ENCODE peak calls at places on chromosomes 1 and 21, in nine cellular contexts. One of them, this sample, is unnamed.

GRCh38 chr1:229171934-229172333 is 99.0 kb upstream of the RAB4A start:
- DNase-seq in fibroblast of lung: no peak
- DNase-seq in K562: no peak
- DNase-seq in lung: no peak
- DNase-seq in right cardiac atrium: no peak
- DNase-seq in PC-9: no peak
- DNase-seq in astrocyte: no peak
- DNase-seq in coronary artery: no peak
- DNase-seq in body of pancreas: peak
- DNase-seq in this sample: no peak

GRCh38 chr1:145720556-145720877 is 1.2 kb downstream of the CD160 start:
- DNase-seq in fibroblast of lung: peak
- DNase-seq in K562: no peak
- DNase-seq in lung: no peak
- DNase-seq in right cardiac atrium: no peak
- DNase-seq in PC-9: no peak
- DNase-seq in astrocyte: peak
- DNase-seq in coronary artery: no peak
- DNase-seq in body of pancreas: no peak
- DNase-seq in this sample: peak

GRCh38 chr1:246450485-246451251 is 56.4 kb downstream of the SMYD3 start:
- DNase-seq in fibroblast of lung: peak
- DNase-seq in K562: peak
- DNase-seq in lung: no peak
- DNase-seq in right cardiac atrium: no peak
- DNase-seq in PC-9: no peak
- DNase-seq in astrocyte: peak
- DNase-seq in coronary artery: no peak
- DNase-seq in body of pancreas: no peak
- DNase-seq in this sample: no peak

GRCh38 chr1:66352783-66353182 is 181.2 kb upstream of the SGIP1 start:
- DNase-seq in fibroblast of lung: no peak
- DNase-seq in K562: no peak
- DNase-seq in lung: no peak
- DNase-seq in right cardiac atrium: no peak
- DNase-seq in PC-9: no peak
- DNase-seq in astrocyte: no peak
- DNase-seq in coronary artery: no peak
- DNase-seq in body of pancreas: no peak
- DNase-seq in this sample: no peak

GRCh38 chr1:64955093-64956066 is 11.0 kb downstream of the JAK1 start:
- DNase-seq in fibroblast of lung: no peak
- DNase-seq in K562: no peak
- DNase-seq in lung: peak
- DNase-seq in right cardiac atrium: no peak
- DNase-seq in PC-9: no peak
- DNase-seq in astrocyte: no peak
- DNase-seq in coronary artery: no peak
- DNase-seq in body of pancreas: peak
- DNase-seq in this sample: no peak

GRCh38 chr1:227792216-227793078 is 23.0 kb upstream of the PRSS38 start:
- DNase-seq in fibroblast of lung: no peak
- DNase-seq in K562: no peak
- DNase-seq in lung: peak
- DNase-seq in right cardiac atrium: no peak
- DNase-seq in PC-9: no peak
- DNase-seq in astrocyte: no peak
- DNase-seq in coronary artery: peak
- DNase-seq in body of pancreas: no peak
- DNase-seq in this sample: no peak

GRCh38 chr1:36486436-36487335 is 4.0 kb upstream of the CSF3R start:
- DNase-seq in fibroblast of lung: peak
- DNase-seq in K562: peak
- DNase-seq in lung: peak
- DNase-seq in right cardiac atrium: peak
- DNase-seq in PC-9: peak
- DNase-seq in astrocyte: no peak
- DNase-seq in coronary artery: no peak
- DNase-seq in body of pancreas: peak
- DNase-seq in this sample: no peak

GRCh38 chr1:1881727-1882126 is 9.2 kb downstream of the GNB1 start:
- DNase-seq in fibroblast of lung: no peak
- DNase-seq in K562: no peak
- DNase-seq in lung: no peak
- DNase-seq in right cardiac atrium: no peak
- DNase-seq in PC-9: no peak
- DNase-seq in astrocyte: no peak
- DNase-seq in coronary artery: no peak
- DNase-seq in body of pancreas: no peak
- DNase-seq in this sample: no peak

GRCh38 chr21:41710823-41711160 is 56.1 kb downstream of the RIPK4 start:
- DNase-seq in fibroblast of lung: no peak
- DNase-seq in K562: no peak
- DNase-seq in lung: no peak
- DNase-seq in right cardiac atrium: no peak
- DNase-seq in PC-9: no peak
- DNase-seq in astrocyte: no peak
- DNase-seq in coronary artery: no peak
- DNase-seq in body of pancreas: no peak
- DNase-seq in this sample: no peak

GRCh38 chr21:41712201-41712600 is 54.7 kb downstream of the RIPK4 start:
- DNase-seq in fibroblast of lung: no peak
- DNase-seq in K562: no peak
- DNase-seq in lung: no peak
- DNase-seq in right cardiac atrium: no peak
- DNase-seq in PC-9: no peak
- DNase-seq in astrocyte: no peak
- DNase-seq in coronary artery: no peak
- DNase-seq in body of pancreas: no peak
- DNase-seq in this sample: no peak

GRCh38 chr21:41711416-41712023 is 55.3 kb downstream of the RIPK4 start:
- DNase-seq in fibroblast of lung: no peak
- DNase-seq in K562: no peak
- DNase-seq in lung: no peak
- DNase-seq in right cardiac atrium: no peak
- DNase-seq in PC-9: no peak
- DNase-seq in astrocyte: no peak
- DNase-seq in coronary artery: no peak
- DNase-seq in body of pancreas: no peak
- DNase-seq in this sample: no peak

GRCh38 chr21:41713495-41714281 is 53.2 kb downstream of the RIPK4 start:
- DNase-seq in fibroblast of lung: no peak
- DNase-seq in K562: no peak
- DNase-seq in lung: no peak
- DNase-seq in right cardiac atrium: no peak
- DNase-seq in PC-9: no peak
- DNase-seq in astrocyte: no peak
- DNase-seq in coronary artery: no peak
- DNase-seq in body of pancreas: peak
- DNase-seq in this sample: no peak

GRCh38 chr21:41712730-41713129 is 54.1 kb downstream of the RIPK4 start:
- DNase-seq in fibroblast of lung: no peak
- DNase-seq in K562: no peak
- DNase-seq in lung: no peak
- DNase-seq in right cardiac atrium: no peak
- DNase-seq in PC-9: no peak
- DNase-seq in astrocyte: no peak
- DNase-seq in coronary artery: no peak
- DNase-seq in body of pancreas: no peak
- DNase-seq in this sample: no peak
- H3K4me3 ChIP-seq in fibroblast of lung: no peak
- H3K4me3 ChIP-seq in K562: no peak
- H3K4me3 ChIP-seq in lung: no peak
- H3K4me3 ChIP-seq in right cardiac atrium: no peak
- H3K4me3 ChIP-seq in PC-9: no peak
- H3K4me3 ChIP-seq in astrocyte: no peak
- H3K4me3 ChIP-seq in coronary artery: no peak
- H3K4me3 ChIP-seq in body of pancreas: no peak
- H3K4me3 ChIP-seq in this sample: no peak

GRCh38 chr1:182391362-182392044 is at the start of gene GLUL:
- DNase-seq in fibroblast of lung: peak
- DNase-seq in K562: peak
- DNase-seq in lung: peak
- DNase-seq in right cardiac atrium: peak
- DNase-seq in PC-9: peak
- DNase-seq in astrocyte: peak
- DNase-seq in coronary artery: peak
- DNase-seq in body of pancreas: peak
- DNase-seq in this sample: peak

GRCh38 chr1:182392045-182393028 is 747 bp upstream of the GLUL start:
- DNase-seq in fibroblast of lung: peak
- DNase-seq in K562: no peak
- DNase-seq in lung: peak
- DNase-seq in right cardiac atrium: no peak
- DNase-seq in PC-9: no peak
- DNase-seq in astrocyte: peak
- DNase-seq in coronary artery: no peak
- DNase-seq in body of pancreas: peak
- DNase-seq in this sample: no peak

GRCh38 chr1:182397653-182398388 is 2.6 kb downstream of the TEDDM1 start:
- DNase-seq in fibroblast of lung: no peak
- DNase-seq in K562: no peak
- DNase-seq in lung: peak
- DNase-seq in right cardiac atrium: no peak
- DNase-seq in PC-9: peak
- DNase-seq in astrocyte: peak
- DNase-seq in coronary artery: no peak
- DNase-seq in body of pancreas: no peak
- DNase-seq in this sample: no peak

GRCh38 chr1:182394055-182394775 is 2.6 kb upstream of the GLUL start:
- DNase-seq in fibroblast of lung: no peak
- DNase-seq in K562: no peak
- DNase-seq in lung: no peak
- DNase-seq in right cardiac atrium: no peak
- DNase-seq in PC-9: no peak
- DNase-seq in astrocyte: no peak
- DNase-seq in coronary artery: no peak
- DNase-seq in body of pancreas: no peak
- DNase-seq in this sample: no peak

GRCh38 chr1:182395911-182396310 is 4.3 kb upstream of the GLUL start:
- DNase-seq in fibroblast of lung: no peak
- DNase-seq in K562: no peak
- DNase-seq in lung: no peak
- DNase-seq in right cardiac atrium: no peak
- DNase-seq in PC-9: no peak
- DNase-seq in astrocyte: no peak
- DNase-seq in coronary artery: no peak
- DNase-seq in body of pancreas: no peak
- DNase-seq in this sample: no peak
- H3K27ac ChIP-seq in fibroblast of lung: no peak
- H3K27ac ChIP-seq in K562: no peak
- H3K27ac ChIP-seq in lung: no peak
- H3K27ac ChIP-seq in right cardiac atrium: no peak
- H3K27ac ChIP-seq in PC-9: no peak
- H3K27ac ChIP-seq in astrocyte: no peak
- H3K27ac ChIP-seq in coronary artery: peak
- H3K27ac ChIP-seq in body of pancreas: no peak
- H3K27ac ChIP-seq in this sample: no peak

GRCh38 chr1:220878223-220879081 is 791 bp upstream of the HLX start:
- DNase-seq in fibroblast of lung: peak
- DNase-seq in K562: peak
- DNase-seq in lung: no peak
- DNase-seq in right cardiac atrium: peak
- DNase-seq in PC-9: no peak
- DNase-seq in astrocyte: no peak
- DNase-seq in coronary artery: no peak
- DNase-seq in body of pancreas: no peak
- DNase-seq in this sample: no peak
- H3K4me3 ChIP-seq in fibroblast of lung: peak
- H3K4me3 ChIP-seq in K562: peak
- H3K4me3 ChIP-seq in lung: peak
- H3K4me3 ChIP-seq in right cardiac atrium: peak
- H3K4me3 ChIP-seq in PC-9: peak
- H3K4me3 ChIP-seq in astrocyte: peak
- H3K4me3 ChIP-seq in coronary artery: peak
- H3K4me3 ChIP-seq in body of pancreas: peak
- H3K4me3 ChIP-seq in this sample: peak

DNA sequence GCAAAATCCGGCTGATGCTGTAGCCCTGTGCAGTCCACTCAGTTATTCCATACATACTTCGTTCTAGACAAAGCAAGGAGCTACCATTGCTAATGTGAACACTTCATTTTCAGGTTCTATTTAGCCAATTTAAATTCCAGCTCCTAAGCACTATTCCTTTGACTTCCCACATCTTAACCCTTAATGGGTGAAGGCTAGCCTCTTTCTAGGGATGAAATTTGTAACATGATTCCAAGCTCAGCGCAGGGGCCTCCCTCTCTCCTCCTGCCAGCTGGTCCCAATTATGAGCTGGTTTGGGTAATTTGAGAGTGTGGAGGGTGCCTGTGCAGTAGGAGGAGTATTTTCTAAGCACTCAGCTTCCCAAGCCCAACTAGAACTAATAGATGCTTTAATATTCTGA is 53.9 kb upstream of the PTGFRN start:
- DNase-seq in fibroblast of lung: peak
- DNase-seq in K562: no peak
- DNase-seq in lung: no peak
- DNase-seq in right cardiac atrium: no peak
- DNase-seq in PC-9: no peak
- DNase-seq in astrocyte: peak
- DNase-seq in coronary artery: no peak
- DNase-seq in body of pancreas: no peak
- DNase-seq in this sample: no peak
- H3K27ac ChIP-seq in fibroblast of lung: no peak
- H3K27ac ChIP-seq in K562: no peak
- H3K27ac ChIP-seq in lung: no peak
- H3K27ac ChIP-seq in right cardiac atrium: no peak
- H3K27ac ChIP-seq in PC-9: no peak
- H3K27ac ChIP-seq in astrocyte: no peak
- H3K27ac ChIP-seq in coronary artery: peak
- H3K27ac ChIP-seq in body of pancreas: peak
- H3K27ac ChIP-seq in this sample: no peak

GRCh38 chr1:32250893-32251716 is at the start of gene LCK:
- DNase-seq in fibroblast of lung: no peak
- DNase-seq in K562: no peak
- DNase-seq in lung: no peak
- DNase-seq in right cardiac atrium: no peak
- DNase-seq in PC-9: no peak
- DNase-seq in astrocyte: no peak
- DNase-seq in coronary artery: no peak
- DNase-seq in body of pancreas: no peak
- DNase-seq in this sample: no peak
- H3K4me3 ChIP-seq in fibroblast of lung: no peak
- H3K4me3 ChIP-seq in K562: no peak
- H3K4me3 ChIP-seq in lung: no peak
- H3K4me3 ChIP-seq in right cardiac atrium: no peak
- H3K4me3 ChIP-seq in PC-9: no peak
- H3K4me3 ChIP-seq in astrocyte: no peak
- H3K4me3 ChIP-seq in coronary artery: no peak
- H3K4me3 ChIP-seq in body of pancreas: no peak
- H3K4me3 ChIP-seq in this sample: no peak

This sample was measured in brain microvascular endothelial cell.